ENCODE peak calls at places on chromosomes 11 and 22, in five cellular contexts. N, T, K, R and Y are unnamed samples.

GRCh38 chr22:19125011-19125410 is 2.8 kb upstream of the DGCR2 start:
- DNase-seq in N (no peak), T (no peak), K (no peak), R (no peak), Y (no peak)

GRCh38 chr11:134289789-134290188 is 13.6 kb downstream of the GLB1L3 start:
- DNase-seq in N (no peak), T (no peak), K (no peak), R (no peak), Y (no peak)

GRCh38 chr11:1486054-1486825 is at the start of gene MOB2:
- DNase-seq in N (no peak), T (peak; percentile 3), K (peak; percentile 8), R (peak; percentile 69), Y (no peak)

GRCh38 chr22:22933807-22934542 is 46.4 kb downstream of the IGLL5 start:
- DNase-seq in N (no peak), T (no peak), K (no peak), R (no peak), Y (no peak)

GRCh38 chr22:49203863-49204598 is 623.6 kb downstream of the BRD1 start:
- DNase-seq in N (peak; percentile 64), T (no peak), K (no peak), R (peak; percentile 17), Y (peak; percentile 57)

GRCh38 chr11:83292709-83293435 is 6.7 kb upstream of the CCDC90B start:
- DNase-seq in N (no peak), T (peak; percentile 26), K (peak; percentile 44), R (peak; percentile 69), Y (no peak)

GRCh38 chr22:45096256-45096907 is 67.3 kb upstream of the NUP50 start:
- DNase-seq in N (no peak), T (peak; percentile 48), K (peak; percentile 73), R (peak; percentile 93), Y (no peak)

GRCh38 chr11:129593098-129593497 is 217.4 kb downstream of the BARX2 start:
- DNase-seq in N (no peak), T (no peak), K (no peak), R (no peak), Y (no peak)

GRCh38 chr22:20062766-20063083 is 17.3 kb upstream of the DGCR8 start:
- DNase-seq in N (no peak), T (peak; percentile 57), K (no peak), R (no peak), Y (no peak)

GRCh38 chr22:46078241-46079092 is 71.9 kb upstream of the PPARA start:
- DNase-seq in N (no peak), T (peak; percentile 87), K (peak; percentile 25), R (no peak), Y (no peak)

GRCh38 chr11:45751430-45751829 is 53.5 kb upstream of the SLC35C1 start:
- DNase-seq in N (no peak), T (no peak), K (no peak), R (peak; percentile 71), Y (no peak)

GRCh38 chr11:59145534-59145933 is 2.9 kb downstream of the FAM111A start:
- DNase-seq in N (no peak), T (no peak), K (peak; percentile 50), R (no peak), Y (no peak)

GRCh38 chr11:117634756-117635593 is 162.0 kb downstream of the DSCAML1 start:
- DNase-seq in N (no peak), T (no peak), K (no peak), R (no peak), Y (no peak)

GRCh38 chr22:44412136-44412731 is 85.8 kb downstream of the RTL6 start:
- DNase-seq in N (no peak), T (no peak), K (no peak), R (no peak), Y (no peak)

GRCh38 chr11:7538023-7538422 is 24.2 kb downstream of the PPFIBP2 start:
- DNase-seq in N (no peak), T (no peak), K (no peak), R (no peak), Y (no peak)

GRCh38 chr11:104570088-104570701 is 328.1 kb downstream of the CASP12 start:
- DNase-seq in N (no peak), T (peak; percentile 78), K (no peak), R (no peak), Y (no peak)

GRCh38 chr11:114738954-114739353 is 60.6 kb downstream of the NXPE2 start:
- DNase-seq in N (no peak), T (peak; percentile 8), K (peak; percentile 49), R (peak; percentile 45), Y (no peak)

GRCh38 chr11:116946414-116946813 is 109.0 kb upstream of the APOA1 start:
- DNase-seq in N (no peak), T (no peak), K (no peak), R (no peak), Y (no peak)

GRCh38 chr11:28697920-28698827 is 590.0 kb downstream of the METTL15 start:
- DNase-seq in N (peak; percentile 84), T (no peak), K (peak; percentile 62), R (peak; percentile 80), Y (no peak)

GRCh38 chr22:41369837-41370236 is 11.9 kb upstream of the TEF start:
- DNase-seq in N (no peak), T (no peak), K (no peak), R (no peak), Y (no peak)

GRCh38 chr11:125951731-125952130 is 5.9 kb downstream of the VSIG10L2 start:
- DNase-seq in N (no peak), T (no peak), K (no peak), R (no peak), Y (no peak)

GRCh38 chr11:1008781-1009180 is 27.7 kb downstream of the MUC6 start:
- DNase-seq in N (no peak), T (no peak), K (no peak), R (no peak), Y (no peak)

GRCh38 chr11:47494996-47495855 is 46.3 kb upstream of the RAPSN start:
- DNase-seq in N (no peak), T (no peak), K (no peak), R (no peak), Y (no peak)

GRCh38 chr11:2300936-2301630 is 635 bp downstream of the C11orf21 start:
- DNase-seq in N (peak; percentile 76), T (no peak), K (peak; percentile 44), R (no peak), Y (peak; percentile 65)

GRCh38 chr22:22691716-22692701 is 47.6 kb downstream of the GGTLC2 start:
- DNase-seq in N (no peak), T (peak; percentile 7), K (no peak), R (no peak), Y (no peak)

GRCh38 chr11:133724116-133724515 is 121.2 kb downstream of the SPATA19 start:
- DNase-seq in N (no peak), T (no peak), K (no peak), R (no peak), Y (no peak)

GRCh38 chr22:36306227-36306626 is 53.3 kb downstream of the APOL1 start:
- DNase-seq in N (no peak), T (no peak), K (no peak), R (no peak), Y (no peak)

GRCh38 chr11:65651589-65652510 is 10.9 kb downstream of the RELA start:
- DNase-seq in N (no peak), T (no peak), K (no peak), R (no peak), Y (no peak)

GRCh38 chr11:11782532-11783110 is 59.2 kb upstream of the USP47 start:
- DNase-seq in N (no peak), T (no peak), K (no peak), R (no peak), Y (no peak)

GRCh38 chr11:121337078-121337477 is 44.5 kb downstream of the SC5D start:
- DNase-seq in N (no peak), T (no peak), K (no peak), R (no peak), Y (no peak)

GRCh38 chr11:64665381-64665780 is 57.6 kb downstream of the NRXN2 start:
- DNase-seq in N (no peak), T (no peak), K (peak; percentile 61), R (no peak), Y (no peak)

GRCh38 chr22:42716221-42716620 is 4.4 kb downstream of the A4GALT start:
- DNase-seq in N (no peak), T (peak; percentile 67), K (no peak), R (peak; percentile 2), Y (no peak)

GRCh38 chr11:69008774-69009440 is 4.1 kb downstream of the MRGPRF start:
- DNase-seq in N (peak; percentile 94), T (peak; percentile 84), K (no peak), R (peak; percentile 77), Y (no peak)

GRCh38 chr22:36117053-36117554 is 43.5 kb downstream of the APOL3 start:
- DNase-seq in N (no peak), T (no peak), K (no peak), R (peak; percentile 49), Y (no peak)

GRCh38 chr11:68213135-68213515 is at the start of gene KMT5B:
- DNase-seq in N (no peak), T (no peak), K (peak; percentile 20), R (peak; percentile 58), Y (no peak)

GRCh38 chr22:30000566-30000965 is 79.7 kb upstream of the HORMAD2 start:
- DNase-seq in N (no peak), T (peak; percentile 10), K (no peak), R (no peak), Y (no peak)

GRCh38 chr22:41508770-41509170 is 35.5 kb downstream of the POLR3H start:
- DNase-seq in N (no peak), T (no peak), K (no peak), R (no peak), Y (no peak)